ENCODE peak calls at places on chromosomes 13 and 19, in five cellular contexts. G is endodermal cell, H is BJ, L is Calu3, W is cardiac fibroblast. Z is an unnamed sample.

GRCh38 chr13:113809934-113810333 is 50.9 kb downstream of the TMEM255B start:
- DNase-seq in H (no peak), W (no peak), L (no peak), G (no peak), Z (no peak)

GRCh38 chr19:18086590-18087138 is at the start of gene IL12RB1:
- DNase-seq in L (no peak), H (no peak), W (no peak), G (no peak), Z (peak)

GRCh38 chr13:109816112-109816978 is 30.0 kb upstream of the IRS2 start:
- DNase-seq in H (no peak), G (no peak), W (peak), L (no peak), Z (no peak)

GRCh38 chr13:111387945-111388600 is 67.6 kb downstream of the TEX29 start:
- DNase-seq in W (no peak), L (no peak), H (no peak), G (peak), Z (no peak)

GRCh38 chr19:32222594-32222993 is 122.8 kb upstream of the ZNF507 start:
- DNase-seq in L (no peak), G (no peak), H (no peak), W (no peak), Z (no peak)

GRCh38 chr13:24668955-24669354 is 11.3 kb upstream of the ATP12A start:
- DNase-seq in W (no peak), G (peak), L (peak), H (no peak), Z (no peak)

GRCh38 chr13:112963641-112964040 is 5.4 kb upstream of the MCF2L start:
- DNase-seq in G (no peak), H (no peak), W (no peak), L (no peak), Z (no peak)

GRCh38 chr13:44976949-44977583 is 12.2 kb downstream of the NUFIP1 start:
- DNase-seq in G (no peak), L (no peak), H (no peak), W (peak), Z (no peak)

GRCh38 chr13:50616101-50616500 is 227.4 kb downstream of the DLEU7 start:
- DNase-seq in H (no peak), G (no peak), W (peak), L (no peak), Z (no peak)

GRCh38 chr19:406999-407491 is 1.9 kb downstream of the C2CD4C start:
- DNase-seq in H (no peak), G (peak), W (no peak), L (no peak), Z (peak)

GRCh38 chr19:44879309-44880065 is 11.6 kb upstream of the TOMM40 start:
- DNase-seq in G (no peak), L (no peak), H (no peak), W (no peak), Z (no peak)

GRCh38 chr19:31283701-31284100 is 65.5 kb downstream of the TSHZ3 start:
- DNase-seq in W (no peak), L (no peak), G (no peak), H (no peak), Z (no peak)

GRCh38 chr13:50282016-50282415 is 266.8 kb downstream of the KCNRG start:
- DNase-seq in W (no peak), G (no peak), H (no peak), L (no peak), Z (no peak)

GRCh38 chr19:11673608-11674041 is 65.1 kb downstream of the ZNF823 start:
- DNase-seq in L (no peak), W (peak), G (peak), H (no peak), Z (peak)

GRCh38 chr13:89113744-89114143 is 1442.6 kb downstream of the SLITRK5 start:
- DNase-seq in H (no peak), W (no peak), G (peak), L (no peak), Z (no peak)

GRCh38 chr19:18193388-18194207 is 580 bp downstream of the MPV17L2 start:
- DNase-seq in G (peak), L (no peak), W (no peak), H (no peak), Z (no peak)

GRCh38 chr19:41872775-41873647 is 4.1 kb upstream of the CD79A start:
- DNase-seq in G (peak), H (no peak), W (peak), L (peak), Z (no peak)

GRCh38 chr13:53694814-53695533 is 666.4 kb downstream of the OLFM4 start:
- DNase-seq in G (peak), W (no peak), L (no peak), H (no peak), Z (no peak)

GRCh38 chr13:42905542-42905941 is 86.5 kb downstream of the EPSTI1 start:
- DNase-seq in G (no peak), W (no peak), H (no peak), L (no peak), Z (no peak)

GRCh38 chr13:85148009-85148408 is 651.2 kb downstream of the SLITRK6 start:
- DNase-seq in W (peak), L (no peak), H (no peak), G (peak), Z (no peak)

GRCh38 chr13:98509271-98510155 is 67.4 kb downstream of the STK24 start:
- DNase-seq in L (peak), H (peak), G (no peak), W (peak), Z (no peak)

GRCh38 chr19:17933414-17934129 is 757 bp downstream of the CCDC124 start:
- DNase-seq in W (peak), L (no peak), H (no peak), G (no peak), Z (peak)

GRCh38 chr19:45076029-45076850 is at the start of gene ZNF296:
- DNase-seq in G (peak), L (peak), W (peak), H (no peak), Z (peak)

GRCh38 chr13:97945792-97946419 is 7.6 kb upstream of the IPO5 start:
- DNase-seq in H (no peak), L (no peak), W (no peak), G (no peak), Z (no peak)

GRCh38 chr13:60583196-60583908 is 186.3 kb downstream of the TDRD3 start:
- DNase-seq in L (no peak), H (no peak), G (peak), W (peak), Z (no peak)
- TF ChIP-seq CTCF in L (no peak), H (peak), G (peak), W (peak), Z (no peak)

GRCh38 chr19:53881482-53882390 is at the start of gene PRKCG:
- DNase-seq in H (no peak), W (no peak), G (peak), L (peak), Z (peak)
- TF ChIP-seq CTCF in H (peak), W (no peak), G (peak), L (peak), Z (no peak)

GRCh38 chr19:35476149-35476548 is 14.1 kb downstream of the KRTDAP start:
- DNase-seq in H (no peak), G (peak), W (no peak), L (peak), Z (no peak)
- TF ChIP-seq CTCF in H (no peak), G (peak), W (peak), L (no peak), Z (no peak)

GRCh38 chr13:73850104-73850898 is 283.9 kb downstream of the KLF12 start:
- DNase-seq in H (no peak), L (no peak), G (no peak), W (no peak), Z (no peak)
- TF ChIP-seq CTCF in H (no peak), L (no peak), G (no peak), W (no peak), Z (no peak)

GRCh38 chr19:43662487-43662886 is 7.5 kb downstream of the PLAUR start:
- DNase-seq in H (no peak), W (peak), L (peak), G (peak), Z (no peak)
- TF ChIP-seq CTCF in H (peak), W (peak), L (peak), G (peak), Z (no peak)

GRCh38 chr19:7739211-7739752 is 7.4 kb upstream of the CLEC4G start:
- DNase-seq in H (no peak), W (no peak), G (no peak), L (no peak), Z (no peak)
- TF ChIP-seq CTCF in H (no peak), W (no peak), G (no peak), L (no peak), Z (no peak)

Z was measured in GM20000.